ENCODE peak calls at places on chromosome 9, in four cellular contexts. C is aorta, O is mesenchymal stem cell, S is spleen. U is an unnamed sample.

GRCh38 chr9:133805876-133806622 is 67.9 kb upstream of the SARDH start:
- DNase-seq in S (no peak), C (no peak), O (no peak), U (no peak)

GRCh38 chr9:84339951-84340350 is 607 bp downstream of the SLC28A3 start:
- DNase-seq in C (no peak), S (no peak), O (no peak), U (no peak)

GRCh38 chr9:129328357-129329103 is 150.5 kb upstream of the IER5L start:
- DNase-seq in O (no peak), S (no peak), C (peak; percentile 72), U (no peak)

GRCh38 chr9:77764894-77765780 is 117.0 kb upstream of the GNA14 start:
- DNase-seq in C (no peak), O (peak; percentile 60), S (no peak), U (no peak)

GRCh38 chr9:33161011-33161588 is 6.0 kb downstream of the B4GALT1 start:
- DNase-seq in C (peak; percentile 85), S (peak; percentile 83), O (peak; percentile 98), U (peak; percentile 77)

GRCh38 chr9:85202596-85202995 is 533.1 kb downstream of the NTRK2 start:
- DNase-seq in S (no peak), O (no peak), C (no peak), U (no peak)

GRCh38 chr9:129740174-129740573 is 12.7 kb downstream of the PTGES start:
- DNase-seq in C (no peak), O (no peak), S (no peak), U (no peak)

GRCh38 chr9:125255781-125256391 is 5.7 kb upstream of the GAPVD1 start:
- DNase-seq in C (no peak), S (no peak), O (peak; percentile 18), U (no peak)

GRCh38 chr9:124661184-124661755 is 109.8 kb downstream of the NR6A1 start:
- DNase-seq in C (no peak), S (no peak), O (no peak), U (no peak)

GRCh38 chr9:336039-336438 is 121.4 kb downstream of the DOCK8 start:
- DNase-seq in O (no peak), S (no peak), C (no peak), U (no peak)

GRCh38 chr9:70340572-70340971 is 73.9 kb downstream of the KLF9 start:
- DNase-seq in O (peak; percentile 53), S (no peak), C (no peak), U (no peak)

GRCh38 chr9:133788819-133789733 is 50.9 kb upstream of the SARDH start:
- DNase-seq in S (peak; percentile 84), O (no peak), C (no peak), U (peak; percentile 61)

GRCh38 chr9:130204981-130205380 is 32.8 kb downstream of the NCS1 start:
- DNase-seq in S (no peak), O (no peak), C (no peak), U (no peak)

GRCh38 chr9:123615381-123615780 is 259.4 kb downstream of the CRB2 start:
- DNase-seq in C (no peak), S (no peak), O (no peak), U (no peak)

GRCh38 chr9:88464851-88465250 is 70.1 kb upstream of the NXNL2 start:
- DNase-seq in S (no peak), O (peak; percentile 55), C (no peak), U (no peak)

GRCh38 chr9:126531591-126531990 is 82.1 kb upstream of the LMX1B start:
- DNase-seq in O (no peak), S (peak; percentile 51), C (no peak), U (no peak)

GRCh38 chr9:88980732-88981336 is 10.4 kb upstream of the S1PR3 start:
- DNase-seq in S (no peak), C (no peak), O (no peak), U (no peak)

GRCh38 chr9:110891760-110892159 is 146.5 kb downstream of the LPAR1 start:
- DNase-seq in O (no peak), S (no peak), C (no peak), U (no peak)

GRCh38 chr9:87214991-87215390 is 267.7 kb upstream of the GAS1 start:
- DNase-seq in S (no peak), C (no peak), O (no peak), U (no peak)

GRCh38 chr9:101027733-101028345 is 688 bp upstream of the PLPPR1 start:
- DNase-seq in S (no peak), O (no peak), C (no peak), U (no peak)

DNA sequence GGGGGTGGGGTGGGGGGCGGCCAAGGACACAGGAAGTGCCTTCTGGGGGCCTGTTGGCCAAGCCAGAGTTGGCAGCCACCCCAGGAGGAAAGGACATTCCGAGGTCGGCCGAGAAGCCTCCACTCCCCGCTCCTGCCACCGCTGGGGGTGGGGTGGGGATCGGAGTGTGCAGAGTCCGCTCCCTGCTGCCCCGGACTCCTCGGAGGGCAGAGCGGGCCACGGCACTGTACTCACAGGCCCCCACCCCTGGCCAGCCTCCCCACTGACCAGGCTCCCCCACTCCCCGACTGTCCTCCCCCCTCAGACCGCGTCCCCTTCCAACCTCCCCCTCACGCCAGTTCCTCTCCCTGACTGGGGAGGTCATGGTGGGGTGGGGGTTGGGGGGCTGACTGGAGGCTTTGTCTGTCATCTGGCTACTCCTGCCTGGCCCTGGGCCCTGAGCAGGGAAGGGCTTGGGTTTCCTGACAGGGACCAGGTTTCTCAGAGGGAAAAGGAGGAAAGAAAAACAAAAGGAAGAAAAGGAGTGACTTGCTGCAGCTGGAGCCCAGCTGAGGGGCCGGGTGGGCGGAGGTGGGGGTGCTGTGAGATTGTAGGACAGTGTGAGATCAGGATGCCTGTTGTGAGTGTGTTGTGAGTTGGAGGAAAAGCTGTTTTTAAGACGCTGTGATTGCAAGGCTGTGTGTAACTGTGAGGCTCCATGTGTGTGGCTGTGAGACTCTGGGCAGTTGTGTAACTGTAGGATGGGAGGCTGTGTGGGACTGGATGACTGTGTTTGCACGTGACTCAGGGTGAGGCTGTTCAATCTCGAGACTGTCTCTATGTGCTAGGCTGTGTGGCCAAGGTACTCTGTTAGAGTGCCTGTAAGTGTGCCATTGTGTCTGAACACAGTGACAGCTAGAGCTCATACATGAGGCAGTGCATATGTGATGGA is 29.6 kb downstream of the CNTFR start:
- DNase-seq in O (peak; percentile 68), C (peak; percentile 44), S (no peak), U (peak; percentile 91)
- H3K4me3 ChIP-seq in O (no peak overlapping the region), C (no peak overlapping the region), S (no peak overlapping the region), U (peak overlapping the region; percentile 50)

GRCh38 chr9:65400886-65401285 is 115.9 kb upstream of the FOXD4L5 start:
- DNase-seq in C (no peak), O (no peak), S (no peak), U (no peak)
- H3K9me3 ChIP-seq in C (peaks cover 4% of the 10 kb centered on the region), O (no peaks in the 10 kb centered on the region), S (peaks cover 40% of the 10 kb centered on the region), U (no peaks in the 10 kb centered on the region)

DNA sequence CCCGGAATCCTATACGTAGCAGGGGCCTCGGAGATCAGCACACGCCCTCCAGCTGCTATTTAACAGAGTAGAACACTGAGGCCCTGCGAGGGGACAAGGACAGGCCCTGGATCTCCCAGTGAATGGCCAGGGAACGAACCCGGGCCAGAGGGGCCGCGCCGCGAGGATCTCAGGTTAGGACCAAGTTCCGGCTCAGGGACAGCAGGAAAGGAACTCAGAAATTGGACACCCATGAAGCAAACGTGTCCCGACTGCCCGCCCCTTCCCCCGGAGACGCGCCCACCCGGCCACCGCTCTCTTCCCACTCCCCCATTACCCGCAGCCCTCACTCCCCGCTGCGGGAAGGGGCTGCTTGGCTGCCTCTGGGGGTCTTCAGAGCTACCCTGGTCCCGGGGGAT is 1.0 kb upstream of the FOXE1 start:
- DNase-seq in O (no peak), S (no peak), C (no peak), U (no peak)
- H3K27ac ChIP-seq in O (no peak overlapping the region), S (no peak overlapping the region), C (no peak overlapping the region), U (no peak overlapping the region)

GRCh38 chr9:36448017-36448416 is 47.9 kb upstream of the RNF38 start:
- DNase-seq in S (no peak), C (no peak), O (no peak), U (no peak)
- H3K4me3 ChIP-seq in S (no peak overlapping the region), C (no peak overlapping the region), O (no peak overlapping the region), U (no peak overlapping the region)

GRCh38 chr9:137969685-137970084 is 92.1 kb downstream of the CACNA1B start:
- DNase-seq in O (no peak), S (no peak), C (no peak), U (no peak)

GRCh38 chr9:137970098-137970497 is 92.5 kb downstream of the CACNA1B start:
- DNase-seq in C (no peak), O (no peak), S (peak; percentile 18), U (peak; percentile 1)

GRCh38 chr9:137968235-137968634 is 90.7 kb downstream of the CACNA1B start:
- DNase-seq in C (peak; percentile 39), O (no peak), S (peak; percentile 51), U (no peak)

GRCh38 chr9:137967280-137967943 is 89.8 kb downstream of the CACNA1B start:
- DNase-seq in C (no peak), S (peak; percentile 28), O (no peak), U (peak; percentile 26)

GRCh38 chr9:137969008-137969407 is 91.4 kb downstream of the CACNA1B start:
- DNase-seq in O (no peak), S (peak; percentile 50), C (no peak), U (peak; percentile 28)
- H3K9me3 ChIP-seq in O (peaks cover 4% of the 10 kb centered on the region), S (no peaks in the 10 kb centered on the region), C (no peaks in the 10 kb centered on the region), U (no peaks in the 10 kb centered on the region)

GRCh38 chr9:108142142-108142503 is 652.6 kb upstream of the KLF4 start:
- DNase-seq in C (no peak), S (no peak), O (peak; percentile 3), U (no peak)
- H3K27ac ChIP-seq in C (peak overlapping the region; percentile 96), S (peak overlapping the region; percentile 71), O (no peak overlapping the region), U (peak overlapping the region; percentile 59)